ENCODE peak calls at places on chromosomes 7 and 10, in ten cellular contexts. R, Y, O, D, Z, Q, F, U, J and H are unnamed samples.

GRCh38 chr7:108452707-108453106 is 3.5 kb downstream of the NRCAM start:
- DNase-seq in U (no peak), R (peak; percentile 4), F (no peak), Q (no peak), Z (peak; percentile 52), D (no peak), J (peak; percentile 24), O (no peak), Y (no peak), H (peak; percentile 41)

GRCh38 chr10:14184841-14185500 is 145.8 kb downstream of the FRMD4A start:
- DNase-seq in D (no peak), J (peak; percentile 20), Y (peak; percentile 25), U (no peak), Z (no peak), F (no peak), O (no peak), Q (no peak), R (no peak), H (peak; percentile 89)

GRCh38 chr7:114081606-114082425 is 163.0 kb upstream of the PPP1R3A start:
- DNase-seq in D (no peak), Q (no peak), R (peak; percentile 41), U (peak; percentile 25), Z (peak; percentile 26), J (peak; percentile 71), F (peak; percentile 18), Y (peak; percentile 44), O (no peak), H (peak; percentile 70)

GRCh38 chr7:80095545-80095944 is 39.1 kb upstream of the GNAI1 start:
- DNase-seq in Y (no peak), F (no peak), J (peak; percentile 45), D (no peak), R (no peak), Q (no peak), O (no peak), Z (no peak), U (no peak), H (peak; percentile 20)

GRCh38 chr7:135755351-135755753 is 6.7 kb upstream of the FAM180A start:
- DNase-seq in R (no peak), O (no peak), Q (no peak), J (no peak), D (no peak), U (no peak), F (no peak), Y (no peak), Z (no peak), H (no peak)

GRCh38 chr10:14261341-14261740 is 69.4 kb downstream of the FRMD4A start:
- DNase-seq in Q (no peak), J (no peak), R (no peak), O (no peak), Y (no peak), F (no peak), D (no peak), U (no peak), Z (no peak), H (no peak)

GRCh38 chr10:2835950-2836349 is 231.4 kb upstream of the PFKP start:
- DNase-seq in R (no peak), Y (no peak), J (no peak), D (no peak), Q (no peak), F (no peak), U (no peak), Z (no peak), O (no peak), H (no peak)

GRCh38 chr10:1824928-1825327 is 87.6 kb upstream of the ADARB2 start:
- DNase-seq in O (no peak), Y (no peak), Z (no peak), Q (no peak), D (no peak), F (no peak), R (no peak), J (no peak), U (no peak), H (no peak)

GRCh38 chr7:117771756-117772155 is 101.5 kb downstream of the CTTNBP2 start:
- DNase-seq in Y (no peak), Z (no peak), U (no peak), D (no peak), R (no peak), Q (no peak), F (no peak), O (no peak), J (no peak), H (no peak)

GRCh38 chr10:126904807-126905686 is at the start of gene DOCK1:
- DNase-seq in F (peak; percentile 61), R (peak; percentile 71), U (no peak), Q (no peak), D (peak; percentile 67), Y (peak; percentile 55), Z (peak; percentile 82), J (peak; percentile 72), O (peak; percentile 80), H (peak; percentile 41)

GRCh38 chr10:24854256-24854655 is 98.2 kb downstream of the PRTFDC1 start:
- DNase-seq in R (no peak), O (no peak), F (no peak), Q (no peak), Z (no peak), U (no peak), D (no peak), Y (no peak), J (no peak), H (no peak)

GRCh38 chr7:141649137-141649864 is 52.7 kb downstream of the DENND11 start:
- DNase-seq in D (no peak), Q (peak; percentile 39), J (no peak), Y (peak; percentile 56), Z (no peak), F (no peak), R (no peak), U (no peak), O (no peak), H (no peak)

GRCh38 chr10:24952701-24953349 is 419 bp upstream of the PRTFDC1 start:
- DNase-seq in J (peak; percentile 64), D (peak; percentile 45), Q (no peak), R (peak; percentile 71), Z (peak; percentile 57), Y (peak; percentile 35), F (peak; percentile 62), O (peak; percentile 49), U (no peak), H (no peak)

GRCh38 chr10:77397103-77397502 is 240.5 kb downstream of the KCNMA1 start:
- DNase-seq in O (no peak), R (no peak), F (no peak), U (no peak), Y (no peak), Z (no peak), D (no peak), J (no peak), Q (no peak), H (no peak)

GRCh38 chr10:103772096-103772845 is 83.1 kb downstream of the SH3PXD2A start:
- DNase-seq in O (peak; percentile 79), R (peak; percentile 47), Z (peak; percentile 50), Q (no peak), D (peak; percentile 75), Y (peak; percentile 95), J (peak; percentile 97), F (peak; percentile 31), U (peak; percentile 92), H (peak; percentile 77)

DNA sequence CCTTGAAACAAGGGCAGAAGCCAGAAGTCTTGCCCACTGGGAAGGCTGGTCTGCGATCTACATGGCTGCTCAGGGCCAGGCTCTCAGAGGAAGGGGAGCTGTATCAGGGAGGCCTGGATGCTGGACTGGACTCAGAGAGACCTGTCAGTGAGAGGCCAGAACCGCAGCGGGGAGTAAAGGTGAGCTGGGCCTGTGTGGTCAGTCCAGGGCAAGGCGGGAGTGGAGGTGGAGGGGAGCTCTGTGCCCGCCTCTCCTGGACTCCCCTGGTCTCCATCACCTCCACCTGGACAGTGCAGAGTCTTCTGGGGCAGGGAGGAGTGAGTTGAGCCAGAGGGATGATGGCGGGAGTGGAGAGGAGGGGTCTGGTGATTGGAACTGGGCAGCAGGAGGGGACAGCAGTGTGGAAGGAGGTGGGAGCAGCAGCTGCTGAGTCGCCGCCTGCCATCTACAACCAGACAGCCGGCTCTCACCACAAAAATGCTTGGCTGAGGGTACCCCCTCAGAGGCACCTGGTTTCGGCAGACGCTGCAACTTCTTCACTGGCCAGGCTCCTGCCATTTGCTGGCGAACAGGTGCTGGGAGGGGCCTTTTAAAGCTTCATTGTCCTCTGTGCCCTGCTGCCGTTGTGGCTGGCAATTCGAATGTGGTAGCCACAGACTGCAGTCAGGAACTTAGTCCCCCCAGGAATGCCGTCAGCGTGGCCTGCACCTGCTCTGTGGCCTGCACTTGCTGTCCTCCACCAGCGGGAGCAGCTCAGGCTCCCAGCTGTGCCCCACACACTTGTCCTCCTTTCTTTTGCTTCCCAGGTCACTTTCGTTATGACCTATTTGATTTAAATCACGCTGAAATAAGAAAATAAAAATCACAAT is 3.5 kb downstream of the RASSF4 start:
- DNase-seq in R (no peak), O (no peak), U (no peak), Q (no peak), Y (no peak), Z (no peak), F (no peak), D (no peak), J (no peak), H (no peak)
- TF ChIP-seq CTCF in R (no peak), O (peak; percentile 49), U (peak; percentile 30), Q (peak; percentile 46), Y (no peak), Z (no peak), F (peak; percentile 51), D (no peak), J (peak; percentile 26), H (peak; percentile 24)

DNA sequence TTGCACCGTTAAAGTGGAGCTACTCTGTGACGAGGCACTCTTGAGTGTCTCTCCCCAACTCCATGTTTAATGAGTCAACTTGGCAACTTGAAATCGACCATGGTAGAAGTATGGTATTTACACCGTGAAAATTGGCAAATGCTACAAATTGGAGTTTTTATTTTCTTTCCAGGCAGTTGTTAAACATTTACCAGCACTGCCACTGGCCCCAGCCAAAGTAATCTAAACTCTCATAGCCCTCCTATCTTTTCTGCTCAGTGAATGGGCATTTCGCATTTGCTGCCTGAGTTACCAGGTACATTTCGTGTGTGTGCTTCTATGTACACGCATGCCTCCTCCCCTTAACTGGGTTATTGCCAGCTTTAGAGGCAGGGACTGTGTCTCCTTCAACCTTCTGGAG is 83.3 kb downstream of the NHLRC2 start:
- DNase-seq in U (no peak), D (no peak), F (no peak), Z (no peak), O (no peak), R (no peak), J (no peak), Q (no peak), Y (no peak), H (no peak)
- TF ChIP-seq CTCF in U (no peak), D (no peak), F (no peak), Z (no peak), O (no peak), R (no peak), J (no peak), Q (no peak), Y (no peak), H (no peak)

GRCh38 chr10:78914502-78915330 is 154.1 kb upstream of the ZMIZ1 start:
- DNase-seq in D (peak; percentile 68), R (no peak), U (peak; percentile 22), O (no peak), Y (peak; percentile 64), F (no peak), Z (no peak), J (no peak), Q (no peak), H (no peak)
- TF ChIP-seq CTCF in D (no peak), R (no peak), U (no peak), O (no peak), Y (no peak), F (no peak), Z (no peak), J (peak; percentile 20), Q (no peak), H (no peak)

DNA sequence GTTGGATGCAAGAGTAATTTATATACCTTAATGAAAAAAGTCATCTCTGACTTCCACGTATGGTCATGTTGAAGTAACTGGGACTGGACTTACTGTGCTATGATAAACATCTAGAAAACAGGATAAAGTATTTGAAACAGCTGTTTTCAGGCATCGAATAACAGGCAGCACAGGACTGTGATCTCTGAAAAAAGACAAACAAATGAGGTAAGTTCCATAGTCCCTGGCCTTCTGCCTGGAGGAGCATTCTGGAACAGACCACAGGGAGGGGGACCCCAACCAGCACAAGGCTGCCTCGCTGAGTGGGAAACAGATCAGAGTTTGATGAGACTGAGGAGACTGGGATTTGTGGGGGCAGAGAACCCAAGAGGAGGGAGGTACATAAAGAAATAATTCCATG is 89.1 kb upstream of the HABP2 start:
- DNase-seq in Z (no peak), Y (peak; percentile 26), R (no peak), J (peak; percentile 55), U (peak; percentile 58), D (no peak), F (no peak), Q (no peak), O (no peak), H (no peak)
- TF ChIP-seq CTCF in Z (no peak), Y (no peak), R (no peak), J (no peak), U (no peak), D (no peak), F (no peak), Q (no peak), O (no peak), H (no peak)